ENCODE peak calls at places on chromosomes 1 and 21, in eight cellular contexts. One of them, this sample, is unnamed.

GRCh38 chr21:44574457-44575306 is 1.2 kb downstream of the KRTAP10-4 start:
- DNase-seq in PC-3: peak; percentile 14
- DNase-seq in GM23248: no peak
- DNase-seq in hepatocyte: peak; percentile 67
- DNase-seq in SK-N-SH: no peak
- DNase-seq in HCT116: no peak
- DNase-seq in MM.1S: no peak
- DNase-seq in GM23338: peak; percentile 47
- DNase-seq in this sample: no peak

GRCh38 chr1:36166136-36166535 is 10.2 kb downstream of the MAP7D1 start:
- DNase-seq in hepatocyte: no peak
- DNase-seq in GM23338: no peak
- DNase-seq in HCT116: no peak
- DNase-seq in GM23248: no peak
- DNase-seq in PC-3: no peak
- DNase-seq in MM.1S: no peak
- DNase-seq in SK-N-SH: no peak
- DNase-seq in this sample: no peak

GRCh38 chr1:56985857-56986256 is 20.0 kb upstream of the C8B start:
- DNase-seq in HCT116: no peak
- DNase-seq in GM23338: no peak
- DNase-seq in PC-3: no peak
- DNase-seq in MM.1S: no peak
- DNase-seq in SK-N-SH: no peak
- DNase-seq in hepatocyte: no peak
- DNase-seq in GM23248: no peak
- DNase-seq in this sample: no peak

GRCh38 chr1:94050675-94051074 is 70.3 kb downstream of the ABCA4 start:
- DNase-seq in hepatocyte: no peak
- DNase-seq in HCT116: no peak
- DNase-seq in SK-N-SH: no peak
- DNase-seq in MM.1S: no peak
- DNase-seq in PC-3: peak; percentile 57
- DNase-seq in GM23248: peak; percentile 27
- DNase-seq in GM23338: no peak
- DNase-seq in this sample: no peak

GRCh38 chr1:41665962-41666917 is 181.8 kb upstream of the EDN2 start:
- DNase-seq in hepatocyte: no peak
- DNase-seq in HCT116: no peak
- DNase-seq in GM23248: no peak
- DNase-seq in MM.1S: no peak
- DNase-seq in SK-N-SH: no peak
- DNase-seq in PC-3: no peak
- DNase-seq in GM23338: no peak
- DNase-seq in this sample: no peak

GRCh38 chr1:228875741-228876140 is 140.5 kb downstream of the RHOU start:
- DNase-seq in PC-3: no peak
- DNase-seq in HCT116: no peak
- DNase-seq in SK-N-SH: no peak
- DNase-seq in GM23248: no peak
- DNase-seq in MM.1S: no peak
- DNase-seq in hepatocyte: no peak
- DNase-seq in GM23338: no peak
- DNase-seq in this sample: no peak

GRCh38 chr21:46096596-46096981 is 1.3 kb upstream of the COL6A2 start:
- DNase-seq in PC-3: no peak
- DNase-seq in MM.1S: no peak
- DNase-seq in GM23338: no peak
- DNase-seq in GM23248: no peak
- DNase-seq in HCT116: no peak
- DNase-seq in hepatocyte: no peak
- DNase-seq in SK-N-SH: no peak
- DNase-seq in this sample: no peak

GRCh38 chr1:29253180-29253579 is 16.9 kb downstream of the PTPRU start:
- DNase-seq in GM23338: no peak
- DNase-seq in HCT116: no peak
- DNase-seq in PC-3: no peak
- DNase-seq in hepatocyte: no peak
- DNase-seq in GM23248: no peak
- DNase-seq in MM.1S: no peak
- DNase-seq in SK-N-SH: no peak
- DNase-seq in this sample: no peak

GRCh38 chr1:154992721-154993571 is 440 bp upstream of the LENEP start:
- DNase-seq in HCT116: no peak
- DNase-seq in hepatocyte: no peak
- DNase-seq in SK-N-SH: no peak
- DNase-seq in GM23338: peak; percentile 65
- DNase-seq in GM23248: peak; percentile 61
- DNase-seq in MM.1S: peak; percentile 19
- DNase-seq in PC-3: peak; percentile 46
- DNase-seq in this sample: no peak

GRCh38 chr1:168674252-168674651 is 54.8 kb downstream of the DPT start:
- DNase-seq in PC-3: no peak
- DNase-seq in MM.1S: no peak
- DNase-seq in GM23248: no peak
- DNase-seq in SK-N-SH: no peak
- DNase-seq in HCT116: no peak
- DNase-seq in GM23338: no peak
- DNase-seq in hepatocyte: no peak
- DNase-seq in this sample: no peak

GRCh38 chr1:22916469-22916817 is 56.2 kb downstream of the LACTBL1 start:
- DNase-seq in PC-3: no peak
- DNase-seq in SK-N-SH: no peak
- DNase-seq in MM.1S: no peak
- DNase-seq in GM23338: no peak
- DNase-seq in GM23248: no peak
- DNase-seq in hepatocyte: no peak
- DNase-seq in HCT116: no peak
- DNase-seq in this sample: peak; percentile 12

GRCh38 chr1:2168535-2168934 is 26.0 kb downstream of the FAAP20 start:
- DNase-seq in SK-N-SH: no peak
- DNase-seq in MM.1S: no peak
- DNase-seq in GM23248: no peak
- DNase-seq in GM23338: no peak
- DNase-seq in PC-3: no peak
- DNase-seq in hepatocyte: no peak
- DNase-seq in HCT116: no peak
- DNase-seq in this sample: no peak

GRCh38 chr21:14734191-14734590 is 188.1 kb upstream of the SAMSN1 start:
- DNase-seq in SK-N-SH: no peak
- DNase-seq in GM23248: no peak
- DNase-seq in PC-3: no peak
- DNase-seq in MM.1S: no peak
- DNase-seq in HCT116: no peak
- DNase-seq in hepatocyte: no peak
- DNase-seq in GM23338: no peak
- DNase-seq in this sample: no peak

GRCh38 chr1:159188375-159188788 is 16.3 kb upstream of the ACKR1 start:
- DNase-seq in PC-3: peak; percentile 15
- DNase-seq in hepatocyte: peak; percentile 74
- DNase-seq in SK-N-SH: no peak
- DNase-seq in MM.1S: peak; percentile 28
- DNase-seq in GM23338: peak; percentile 97
- DNase-seq in HCT116: no peak
- DNase-seq in GM23248: peak; percentile 48
- DNase-seq in this sample: no peak

GRCh38 chr1:232486006-232486405 is 143.9 kb downstream of the SIPA1L2 start:
- DNase-seq in PC-3: peak; percentile 53
- DNase-seq in HCT116: no peak
- DNase-seq in GM23338: no peak
- DNase-seq in hepatocyte: no peak
- DNase-seq in MM.1S: no peak
- DNase-seq in SK-N-SH: no peak
- DNase-seq in GM23248: peak; percentile 48
- DNase-seq in this sample: peak; percentile 16

GRCh38 chr1:160826546-160826945 is 30.6 kb downstream of the LY9 start:
- DNase-seq in HCT116: no peak
- DNase-seq in GM23338: no peak
- DNase-seq in MM.1S: no peak
- DNase-seq in hepatocyte: no peak
- DNase-seq in PC-3: peak; percentile 99
- DNase-seq in SK-N-SH: no peak
- DNase-seq in GM23248: no peak
- DNase-seq in this sample: no peak

DNA sequence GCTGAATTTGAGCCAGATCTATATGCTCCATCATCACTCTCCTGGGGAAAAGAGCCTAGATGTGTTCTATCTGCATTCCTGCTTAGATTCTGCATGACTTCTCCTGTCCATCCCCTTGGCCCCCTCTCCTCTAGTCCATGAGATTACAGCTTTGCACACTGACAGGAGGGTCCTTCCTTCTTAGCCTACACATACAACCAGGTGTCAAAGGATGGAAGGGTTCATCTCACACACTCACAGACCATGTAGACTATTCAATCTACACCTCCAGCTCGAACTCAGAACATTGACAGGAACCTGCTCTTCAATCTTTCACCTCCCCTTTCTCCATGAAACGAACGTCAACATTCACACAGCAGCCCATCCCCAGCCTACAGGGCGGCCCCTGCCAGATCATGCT is 13.8 kb downstream of the C1orf116 start:
- DNase-seq in SK-N-SH: no peak
- DNase-seq in HCT116: no peak
- DNase-seq in PC-3: peak; percentile 27
- DNase-seq in GM23338: no peak
- DNase-seq in hepatocyte: no peak
- DNase-seq in MM.1S: no peak
- DNase-seq in GM23248: no peak
- DNase-seq in this sample: no peak
- H3K9me2 ChIP-seq in SK-N-SH: no peaks in the 10 kb centered on the region
- H3K9me2 ChIP-seq in HCT116: no peaks in the 10 kb centered on the region
- H3K9me2 ChIP-seq in PC-3: no peaks in the 10 kb centered on the region
- H3K9me2 ChIP-seq in GM23338: peaks cover 11% of the 10 kb centered on the region
- H3K9me2 ChIP-seq in hepatocyte: no peaks in the 10 kb centered on the region
- H3K9me2 ChIP-seq in MM.1S: no peaks in the 10 kb centered on the region
- H3K9me2 ChIP-seq in GM23248: no peaks in the 10 kb centered on the region
- H3K9me2 ChIP-seq in this sample: no peaks in the 10 kb centered on the region

GRCh38 chr1:15383810-15384209 is 25.9 kb upstream of the EFHD2 start:
- DNase-seq in GM23248: no peak
- DNase-seq in MM.1S: no peak
- DNase-seq in GM23338: no peak
- DNase-seq in PC-3: no peak
- DNase-seq in SK-N-SH: no peak
- DNase-seq in hepatocyte: no peak
- DNase-seq in HCT116: no peak
- DNase-seq in this sample: no peak

GRCh38 chr1:15385420-15385819 is 24.3 kb upstream of the EFHD2 start:
- DNase-seq in GM23338: no peak
- DNase-seq in PC-3: no peak
- DNase-seq in GM23248: no peak
- DNase-seq in MM.1S: no peak
- DNase-seq in SK-N-SH: no peak
- DNase-seq in HCT116: no peak
- DNase-seq in hepatocyte: no peak
- DNase-seq in this sample: no peak

GRCh38 chr1:15388201-15388880 is 21.3 kb upstream of the EFHD2 start:
- DNase-seq in MM.1S: no peak
- DNase-seq in SK-N-SH: no peak
- DNase-seq in PC-3: no peak
- DNase-seq in GM23248: no peak
- DNase-seq in GM23338: peak; percentile 60
- DNase-seq in hepatocyte: no peak
- DNase-seq in HCT116: no peak
- DNase-seq in this sample: no peak

GRCh38 chr1:15384301-15384901 is 25.3 kb upstream of the EFHD2 start:
- DNase-seq in GM23338: peak; percentile 90
- DNase-seq in MM.1S: peak; percentile 58
- DNase-seq in HCT116: no peak
- DNase-seq in SK-N-SH: peak; percentile 75
- DNase-seq in GM23248: no peak
- DNase-seq in hepatocyte: no peak
- DNase-seq in PC-3: no peak
- DNase-seq in this sample: no peak

DNA sequence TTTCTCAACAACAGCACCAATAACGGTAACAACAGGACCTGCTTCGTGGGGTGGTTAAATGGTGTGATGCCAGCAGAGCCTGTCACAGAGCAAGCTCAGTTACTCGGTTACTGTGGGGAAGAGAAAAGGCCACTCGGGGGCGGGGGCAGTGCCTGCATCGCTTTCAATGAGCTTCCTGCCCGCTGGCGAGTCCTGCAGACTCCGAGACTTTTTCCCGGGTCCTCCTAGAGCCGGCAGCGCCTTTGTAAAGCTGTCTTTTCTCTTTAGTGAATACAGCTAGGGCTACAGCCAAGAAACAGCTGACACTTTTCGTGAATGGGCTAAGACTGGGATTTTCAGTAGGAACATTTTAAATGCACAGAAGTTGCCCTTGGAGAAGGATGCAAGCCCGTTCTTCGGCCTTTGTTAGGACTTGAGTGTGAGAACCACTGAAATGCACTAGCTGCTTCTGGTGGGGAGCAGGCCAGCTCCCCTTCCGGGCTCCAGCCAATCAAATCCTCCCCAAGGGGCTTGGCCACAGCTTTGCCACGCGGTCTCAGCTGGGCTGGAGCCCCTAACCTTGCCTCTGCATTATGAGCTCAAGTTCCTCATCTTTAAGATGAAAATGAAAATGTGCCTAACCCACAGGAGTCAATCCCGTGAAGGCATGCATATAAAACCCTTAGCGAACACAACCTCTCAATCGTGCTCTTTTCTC is 23.4 kb upstream of the EFHD2 start:
- DNase-seq in HCT116: no peak
- DNase-seq in GM23338: peak; percentile 57
- DNase-seq in PC-3: no peak
- DNase-seq in hepatocyte: no peak
- DNase-seq in SK-N-SH: no peak
- DNase-seq in GM23248: peak; percentile 60
- DNase-seq in MM.1S: no peak
- DNase-seq in this sample: no peak
- H3K4me3 ChIP-seq in HCT116: no peak overlapping the region
- H3K4me3 ChIP-seq in GM23338: peak overlapping the region; percentile 34
- H3K4me3 ChIP-seq in PC-3: no peak overlapping the region
- H3K4me3 ChIP-seq in hepatocyte: no peak overlapping the region
- H3K4me3 ChIP-seq in SK-N-SH: no peak overlapping the region
- H3K4me3 ChIP-seq in GM23248: peak overlapping the region; percentile 62
- H3K4me3 ChIP-seq in MM.1S: no peak overlapping the region
- H3K4me3 ChIP-seq in this sample: no peak overlapping the region

DNA sequence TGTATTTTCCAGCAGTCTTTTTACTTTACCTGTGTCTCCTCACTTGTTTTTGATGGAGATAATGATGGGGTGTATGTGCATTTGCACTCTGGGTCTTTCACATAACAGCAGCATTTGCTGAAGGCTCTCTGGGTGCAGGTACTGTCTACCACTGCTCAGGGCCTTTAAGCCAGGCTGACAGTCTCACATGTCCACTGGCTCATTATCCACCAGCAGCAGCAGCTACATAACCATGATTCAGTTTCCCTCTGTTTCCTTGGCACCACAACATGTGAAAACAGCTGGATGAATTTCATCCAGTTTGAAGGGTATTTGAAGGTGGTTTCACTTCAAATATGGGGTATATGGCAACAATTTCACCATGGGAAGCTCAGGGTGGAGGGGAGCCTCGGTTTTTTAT is 41.2 kb upstream of the ROR1 start:
- DNase-seq in SK-N-SH: no peak
- DNase-seq in HCT116: no peak
- DNase-seq in PC-3: no peak
- DNase-seq in hepatocyte: no peak
- DNase-seq in GM23248: peak; percentile 67
- DNase-seq in MM.1S: no peak
- DNase-seq in GM23338: no peak
- DNase-seq in this sample: no peak
- TF ChIP-seq EZH2phosphoT487 in SK-N-SH: no peak
- TF ChIP-seq EZH2phosphoT487 in HCT116: no peak
- TF ChIP-seq EZH2phosphoT487 in PC-3: no peak
- TF ChIP-seq EZH2phosphoT487 in hepatocyte: no peak
- TF ChIP-seq EZH2phosphoT487 in GM23248: no peak
- TF ChIP-seq EZH2phosphoT487 in MM.1S: no peak
- TF ChIP-seq EZH2phosphoT487 in GM23338: no peak
- TF ChIP-seq EZH2phosphoT487 in this sample: no peak

GRCh38 chr1:12272770-12273169 is 42.9 kb downstream of the VPS13D start:
- DNase-seq in hepatocyte: no peak
- DNase-seq in GM23248: no peak
- DNase-seq in HCT116: no peak
- DNase-seq in SK-N-SH: no peak
- DNase-seq in PC-3: peak; percentile 16
- DNase-seq in MM.1S: no peak
- DNase-seq in GM23338: no peak
- DNase-seq in this sample: no peak
- H3K9me2 ChIP-seq in hepatocyte: no peaks in the 10 kb centered on the region
- H3K9me2 ChIP-seq in GM23248: no peaks in the 10 kb centered on the region
- H3K9me2 ChIP-seq in HCT116: no peaks in the 10 kb centered on the region
- H3K9me2 ChIP-seq in SK-N-SH: no peaks in the 10 kb centered on the region
- H3K9me2 ChIP-seq in PC-3: no peaks in the 10 kb centered on the region
- H3K9me2 ChIP-seq in MM.1S: no peaks in the 10 kb centered on the region
- H3K9me2 ChIP-seq in GM23338: no peaks in the 10 kb centered on the region
- H3K9me2 ChIP-seq in this sample: no peaks in the 10 kb centered on the region